ENCODE peak calls at places on chromosomes 1 and 21, in seven cellular contexts. G, F, N, B, U, S and D are unnamed samples.
A peak's percentile ranks its signal among the peaks of the same experiment; 100 is the strongest.

GRCh38 chr1:101460709-101461108 is 223.9 kb downstream of the S1PR1 start:
- DNase-seq in G (no peak), F (no peak), N (no peak), B (no peak), U (no peak), S (no peak), D (no peak)

GRCh38 chr1:4171480-4172450 is 271.7 kb upstream of the C1orf174 start:
- DNase-seq in G (no peak), F (no peak), N (no peak), B (no peak), U (peak; percentile 59), S (peak; percentile 67), D (peak; percentile 69)

GRCh38 chr1:151325231-151325630 is 2.0 kb downstream of the PI4KB start:
- DNase-seq in G (no peak), F (no peak), N (no peak), B (peak; percentile 22), U (no peak), S (no peak), D (no peak)

GRCh38 chr1:20115479-20115878 is 3.9 kb downstream of the PLA2G2D start:
- DNase-seq in G (no peak), F (no peak), N (no peak), B (no peak), U (no peak), S (peak; percentile 28), D (no peak)

GRCh38 chr1:47568763-47569162 is 130.9 kb downstream of the FOXD2 start:
- DNase-seq in G (no peak), F (no peak), N (peak; percentile 63), B (no peak), U (peak; percentile 56), S (no peak), D (peak; percentile 32)

GRCh38 chr1:202662081-202662480 is 48.2 kb downstream of the SYT2 start:
- DNase-seq in G (peak; percentile 11), F (no peak), N (no peak), B (no peak), U (no peak), S (no peak), D (no peak)

GRCh38 chr1:170893655-170894297 is 41.6 kb upstream of the MROH9 start:
- DNase-seq in G (no peak), F (no peak), N (no peak), B (no peak), U (no peak), S (no peak), D (no peak)

GRCh38 chr1:163054056-163054706 is 15.0 kb upstream of the RGS4 start:
- DNase-seq in G (no peak), F (no peak), N (no peak), B (no peak), U (no peak), S (no peak), D (no peak)

GRCh38 chr1:115867216-115867615 is 26.3 kb upstream of the NHLH2 start:
- DNase-seq in G (no peak), F (no peak), N (no peak), B (no peak), U (no peak), S (no peak), D (no peak)

GRCh38 chr1:177340601-177341067 is 169.9 kb downstream of the BRINP2 start:
- DNase-seq in G (no peak), F (no peak), N (no peak), B (no peak), U (no peak), S (no peak), D (no peak)

GRCh38 chr1:102661481-102661880 is 446.8 kb downstream of the COL11A1 start:
- DNase-seq in G (no peak), F (no peak), N (peak; percentile 23), B (no peak), U (peak; percentile 68), S (no peak), D (no peak)

GRCh38 chr1:118204106-118204505 is 19.1 kb upstream of the SPAG17 start:
- DNase-seq in G (no peak), F (no peak), N (no peak), B (no peak), U (no peak), S (no peak), D (no peak)

GRCh38 chr1:158024737-158025136 is 31.3 kb downstream of the KIRREL1 start:
- DNase-seq in G (no peak), F (no peak), N (no peak), B (no peak), U (no peak), S (no peak), D (no peak)

GRCh38 chr1:33515112-33515511 is 42.7 kb downstream of the ZSCAN20 start:
- DNase-seq in G (no peak), F (no peak), N (no peak), B (no peak), U (no peak), S (no peak), D (no peak)

GRCh38 chr1:31661856-31662255 is 17.2 kb upstream of the PEF1 start:
- DNase-seq in G (no peak), F (no peak), N (no peak), B (no peak), U (no peak), S (no peak), D (no peak)

GRCh38 chr1:223074427-223074826 is 68.6 kb downstream of the TLR5 start:
- DNase-seq in G (no peak), F (no peak), N (no peak), B (no peak), U (no peak), S (no peak), D (no peak)

GRCh38 chr1:89929467-89930063 is 65.3 kb upstream of the ZNF326 start:
- DNase-seq in G (no peak), F (no peak), N (no peak), B (no peak), U (no peak), S (no peak), D (no peak)

GRCh38 chr1:248871837-248872401 is 13.0 kb upstream of the ZNF692 start:
- DNase-seq in G (no peak), F (no peak), N (no peak), B (no peak), U (no peak), S (no peak), D (no peak)

GRCh38 chr1:109218516-109218915 is 4.8 kb downstream of the SARS1 start:
- DNase-seq in G (no peak), F (no peak), N (no peak), B (no peak), U (no peak), S (no peak), D (no peak)

GRCh38 chr1:58477390-58477789 is 69.1 kb downstream of the OMA1 start:
- DNase-seq in G (no peak), F (no peak), N (no peak), B (no peak), U (no peak), S (no peak), D (no peak)

GRCh38 chr1:44571712-44572571 is 102.3 kb downstream of the TMEM53 start:
- DNase-seq in G (peak; percentile 10), F (no peak), N (no peak), B (no peak), U (no peak), S (no peak), D (no peak)

GRCh38 chr1:35925741-35926140 is 5.2 kb upstream of the AGO3 start:
- DNase-seq in G (peak; percentile 74), F (no peak), N (no peak), B (peak; percentile 92), U (no peak), S (no peak), D (no peak)

GRCh38 chr21:32915099-32915498 is 110.6 kb upstream of the OLIG2 start:
- DNase-seq in G (no peak), F (no peak), N (no peak), B (no peak), U (no peak), S (no peak), D (no peak)

GRCh38 chr21:32917392-32918135 is 108.2 kb upstream of the OLIG2 start:
- DNase-seq in G (no peak), F (peak; percentile 7), N (peak; percentile 21), B (no peak), U (no peak), S (no peak), D (no peak)

GRCh38 chr21:32916088-32916487 is 109.6 kb upstream of the OLIG2 start:
- DNase-seq in G (no peak), F (no peak), N (no peak), B (no peak), U (no peak), S (no peak), D (no peak)

GRCh38 chr21:32918467-32919140 is 107.1 kb upstream of the OLIG2 start:
- DNase-seq in G (no peak), F (no peak), N (no peak), B (no peak), U (no peak), S (no peak), D (no peak)

DNA sequence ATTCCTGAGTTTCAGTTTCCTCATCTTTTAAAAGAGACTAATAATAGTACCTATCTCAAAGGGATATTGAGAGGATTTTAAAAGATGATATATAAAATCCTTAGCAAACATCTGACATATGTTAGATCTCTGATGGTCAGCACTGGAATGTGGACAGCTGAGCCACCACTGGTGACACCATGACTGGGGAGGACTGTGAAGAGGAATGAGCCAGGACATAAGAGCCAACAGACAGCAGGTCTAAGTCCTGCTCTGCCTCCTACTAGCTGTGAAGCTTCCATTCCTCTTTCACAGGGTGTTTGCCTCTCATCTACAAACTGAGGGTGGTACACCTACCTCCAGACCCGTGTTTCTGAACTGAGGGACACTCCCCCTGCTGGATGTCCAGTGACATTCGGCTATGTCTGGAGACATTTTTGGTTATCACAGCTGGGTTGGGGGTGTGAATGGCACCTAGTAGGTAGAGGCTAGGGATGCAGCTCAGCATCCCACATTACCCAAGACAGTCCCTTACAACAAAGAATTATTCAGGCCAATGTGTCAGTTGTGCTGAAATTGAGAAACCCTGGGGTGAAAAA is 109.1 kb upstream of the OLIG2 start:
- DNase-seq in G (no peak), F (no peak), N (no peak), B (no peak), U (no peak), S (no peak), D (no peak)
- TF ChIP-seq CTCF in G (no peak), F (no peak), N (no peak), B (no peak), U (no peak), S (no peak), D (no peak)

GRCh38 chr1:182604128-182604834 is at the start of gene RGS16:
- DNase-seq in G (peak; percentile 96), F (peak; percentile 90), N (peak; percentile 98), B (peak; percentile 62), U (peak; percentile 98), S (peak; percentile 96), D (peak; percentile 92)
- TF ChIP-seq POLR2A in G (peak; percentile 94), F (peak; percentile 82), N (peak; percentile 67), B (no peak), U (peak; percentile 9), S (no peak), D (no peak)

GRCh38 chr1:211830330-211831142 is at the start of gene LPGAT1:
- DNase-seq in G (peak; percentile 87), F (peak; percentile 74), N (peak; percentile 96), B (peak; percentile 52), U (peak; percentile 97), S (peak; percentile 85), D (peak; percentile 19)
- TF ChIP-seq CTCF in G (peak; percentile 59), F (peak; percentile 82), N (peak; percentile 73), B (peak; percentile 69), U (peak; percentile 86), S (peak; percentile 80), D (no peak)

DNA sequence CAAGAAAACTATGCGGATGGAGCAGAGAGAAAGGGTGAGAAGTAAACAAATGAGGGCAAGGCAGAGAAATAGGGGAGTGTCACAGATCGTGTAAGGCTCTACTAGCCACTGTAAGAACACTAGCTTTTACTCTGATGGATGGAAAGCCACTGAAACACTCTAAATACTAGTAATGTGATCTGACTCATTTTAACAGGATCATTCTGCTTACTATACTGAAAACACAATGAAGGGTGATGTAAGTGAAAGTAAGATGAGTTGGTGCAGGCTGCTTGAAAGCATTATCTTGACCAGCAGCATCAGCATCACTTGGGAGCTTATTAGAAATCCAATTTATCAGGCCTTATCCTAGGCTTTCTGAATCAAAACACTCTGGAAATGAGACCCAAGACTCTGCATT is 32.7 kb downstream of the TUT4 start:
- DNase-seq in G (no peak), F (no peak), N (no peak), B (peak; percentile 86), U (no peak), S (no peak), D (no peak)
- TF ChIP-seq POLR2A in G (no peak), F (no peak), N (no peak), B (no peak), U (no peak), S (no peak), D (no peak)